ENCODE peak calls at places on chromosome 18, in five cellular contexts. One of them, this sample, is unnamed.

GRCh38 chr18:79798999-79799370 is 1.2 kb downstream of the KCNG2 start:
- DNase-seq in WERI-Rb-1: peak
- DNase-seq in thoracic aorta: no peak
- DNase-seq in CD8-positive, alpha-beta memory T cell: peak
- DNase-seq in upper lobe of right lung: peak
- DNase-seq in this sample: no peak

GRCh38 chr18:56789004-56789888 is 138.1 kb downstream of the WDR7 start:
- DNase-seq in WERI-Rb-1: peak
- DNase-seq in thoracic aorta: no peak
- DNase-seq in CD8-positive, alpha-beta memory T cell: no peak
- DNase-seq in upper lobe of right lung: no peak
- DNase-seq in this sample: peak

GRCh38 chr18:22219568-22220355 is 50.4 kb downstream of the GATA6 start:
- DNase-seq in WERI-Rb-1: no peak
- DNase-seq in thoracic aorta: no peak
- DNase-seq in CD8-positive, alpha-beta memory T cell: no peak
- DNase-seq in upper lobe of right lung: no peak
- DNase-seq in this sample: no peak

GRCh38 chr18:48215876-48216638 is 193.1 kb downstream of the ZBTB7C start:
- DNase-seq in WERI-Rb-1: no peak
- DNase-seq in thoracic aorta: no peak
- DNase-seq in CD8-positive, alpha-beta memory T cell: no peak
- DNase-seq in upper lobe of right lung: no peak
- DNase-seq in this sample: no peak

GRCh38 chr18:78293940-78294401 is 685.6 kb upstream of the SALL3 start:
- DNase-seq in WERI-Rb-1: no peak
- DNase-seq in thoracic aorta: no peak
- DNase-seq in CD8-positive, alpha-beta memory T cell: no peak
- DNase-seq in upper lobe of right lung: no peak
- DNase-seq in this sample: no peak

GRCh38 chr18:36411745-36412168 is 114.2 kb downstream of the FHOD3 start:
- DNase-seq in WERI-Rb-1: peak
- DNase-seq in thoracic aorta: no peak
- DNase-seq in CD8-positive, alpha-beta memory T cell: no peak
- DNase-seq in upper lobe of right lung: no peak
- DNase-seq in this sample: no peak

GRCh38 chr18:33603434-33603833 is 25.4 kb downstream of the ASXL3 start:
- DNase-seq in WERI-Rb-1: no peak
- DNase-seq in thoracic aorta: no peak
- DNase-seq in CD8-positive, alpha-beta memory T cell: no peak
- DNase-seq in upper lobe of right lung: no peak
- DNase-seq in this sample: no peak

GRCh38 chr18:11861583-11862288 is 10.5 kb downstream of the CHMP1B start:
- DNase-seq in WERI-Rb-1: no peak
- DNase-seq in thoracic aorta: no peak
- DNase-seq in CD8-positive, alpha-beta memory T cell: no peak
- DNase-seq in upper lobe of right lung: no peak
- DNase-seq in this sample: no peak

GRCh38 chr18:36828157-36828629 is 609 bp downstream of the TPGS2 start:
- DNase-seq in WERI-Rb-1: no peak
- DNase-seq in thoracic aorta: no peak
- DNase-seq in CD8-positive, alpha-beta memory T cell: peak
- DNase-seq in upper lobe of right lung: no peak
- DNase-seq in this sample: peak

GRCh38 chr18:57086163-57086562 is 60.7 kb upstream of the BOD1L2 start:
- DNase-seq in WERI-Rb-1: no peak
- DNase-seq in thoracic aorta: no peak
- DNase-seq in CD8-positive, alpha-beta memory T cell: no peak
- DNase-seq in upper lobe of right lung: no peak
- DNase-seq in this sample: no peak

GRCh38 chr18:13268746-13269285 is 50.3 kb downstream of the LDLRAD4 start:
- DNase-seq in WERI-Rb-1: no peak
- DNase-seq in thoracic aorta: no peak
- DNase-seq in CD8-positive, alpha-beta memory T cell: no peak
- DNase-seq in upper lobe of right lung: no peak
- DNase-seq in this sample: no peak

GRCh38 chr18:79953921-79954651 is 2.6 kb upstream of the SLC66A2 start:
- DNase-seq in WERI-Rb-1: no peak
- DNase-seq in thoracic aorta: no peak
- DNase-seq in CD8-positive, alpha-beta memory T cell: no peak
- DNase-seq in upper lobe of right lung: no peak
- DNase-seq in this sample: no peak

GRCh38 chr18:64415218-64415617 is 266.3 kb upstream of the LINC00305 start:
- DNase-seq in WERI-Rb-1: no peak
- DNase-seq in thoracic aorta: no peak
- DNase-seq in CD8-positive, alpha-beta memory T cell: no peak
- DNase-seq in upper lobe of right lung: no peak
- DNase-seq in this sample: no peak

GRCh38 chr18:24362757-24363156 is 34.9 kb downstream of the OSBPL1A start:
- DNase-seq in WERI-Rb-1: no peak
- DNase-seq in thoracic aorta: no peak
- DNase-seq in CD8-positive, alpha-beta memory T cell: no peak
- DNase-seq in upper lobe of right lung: no peak
- DNase-seq in this sample: no peak

GRCh38 chr18:21979759-21980158 is 189.6 kb upstream of the GATA6 start:
- DNase-seq in WERI-Rb-1: no peak
- DNase-seq in thoracic aorta: no peak
- DNase-seq in CD8-positive, alpha-beta memory T cell: no peak
- DNase-seq in upper lobe of right lung: no peak
- DNase-seq in this sample: no peak

GRCh38 chr18:70420151-70420898 is 131.5 kb downstream of the SOCS6 start:
- DNase-seq in WERI-Rb-1: no peak
- DNase-seq in thoracic aorta: no peak
- DNase-seq in CD8-positive, alpha-beta memory T cell: no peak
- DNase-seq in upper lobe of right lung: no peak
- DNase-seq in this sample: no peak

GRCh38 chr18:76412010-76412817 is 82.8 kb downstream of the ZNF516 start:
- DNase-seq in WERI-Rb-1: no peak
- DNase-seq in thoracic aorta: no peak
- DNase-seq in CD8-positive, alpha-beta memory T cell: no peak
- DNase-seq in upper lobe of right lung: no peak
- DNase-seq in this sample: no peak

GRCh38 chr18:23302514-23302851 is 150.6 kb upstream of the RIOK3 start:
- DNase-seq in WERI-Rb-1: no peak
- DNase-seq in thoracic aorta: no peak
- DNase-seq in CD8-positive, alpha-beta memory T cell: no peak
- DNase-seq in upper lobe of right lung: no peak
- DNase-seq in this sample: no peak
- H3K27ac ChIP-seq in WERI-Rb-1: no peak
- H3K27ac ChIP-seq in thoracic aorta: peak
- H3K27ac ChIP-seq in CD8-positive, alpha-beta memory T cell: no peak
- H3K27ac ChIP-seq in upper lobe of right lung: no peak
- H3K27ac ChIP-seq in this sample: no peak

GRCh38 chr18:10184776-10185175 is 269.7 kb upstream of the APCDD1 start:
- DNase-seq in WERI-Rb-1: no peak
- DNase-seq in thoracic aorta: no peak
- DNase-seq in CD8-positive, alpha-beta memory T cell: no peak
- DNase-seq in upper lobe of right lung: no peak
- DNase-seq in this sample: no peak
- H3K4me3 ChIP-seq in WERI-Rb-1: no peak
- H3K4me3 ChIP-seq in thoracic aorta: no peak
- H3K4me3 ChIP-seq in CD8-positive, alpha-beta memory T cell: no peak
- H3K4me3 ChIP-seq in upper lobe of right lung: no peak
- H3K4me3 ChIP-seq in this sample: no peak

GRCh38 chr18:73462092-73462491 is 594.3 kb upstream of the NETO1 start:
- DNase-seq in WERI-Rb-1: no peak
- DNase-seq in thoracic aorta: no peak
- DNase-seq in CD8-positive, alpha-beta memory T cell: no peak
- DNase-seq in upper lobe of right lung: no peak
- DNase-seq in this sample: no peak
- H3K27ac ChIP-seq in WERI-Rb-1: no peak
- H3K27ac ChIP-seq in thoracic aorta: no peak
- H3K27ac ChIP-seq in CD8-positive, alpha-beta memory T cell: no peak
- H3K27ac ChIP-seq in upper lobe of right lung: no peak
- H3K27ac ChIP-seq in this sample: no peak

DNA sequence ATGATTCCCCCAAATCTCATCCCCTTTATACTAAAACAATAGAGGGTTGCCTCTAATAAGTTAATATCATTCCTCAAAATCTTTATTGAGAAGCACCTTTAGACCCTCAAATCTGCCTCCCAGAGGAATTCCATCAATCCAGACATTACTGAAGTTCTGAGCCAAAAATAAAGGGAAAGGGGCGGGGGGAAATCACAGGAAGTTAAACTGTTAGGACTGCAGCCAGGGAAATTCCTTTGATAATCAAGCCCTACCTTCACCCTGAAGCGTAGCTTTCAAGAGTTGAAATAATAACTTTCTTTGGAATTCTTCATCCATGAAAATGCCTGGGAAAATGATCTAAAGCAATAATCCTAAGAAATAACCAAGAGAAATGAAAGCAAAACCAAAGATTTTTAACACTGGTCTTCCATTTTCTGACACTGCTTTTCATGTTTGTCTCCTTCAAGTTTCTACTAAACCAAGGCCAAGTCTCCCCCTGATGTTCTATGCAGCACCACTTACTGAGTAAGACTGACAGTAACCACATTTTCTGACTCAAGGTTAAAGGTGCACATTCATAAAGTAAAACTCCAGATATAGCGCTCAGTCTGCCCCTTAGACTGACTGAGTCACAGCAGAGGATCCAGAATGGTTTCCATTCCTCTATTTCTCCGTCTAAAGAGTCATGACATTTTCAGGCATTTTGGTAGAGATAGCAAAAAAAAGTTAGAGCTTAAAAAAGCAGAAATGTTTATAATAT is 78.2 kb downstream of the TCF4 start:
- DNase-seq in WERI-Rb-1: no peak
- DNase-seq in thoracic aorta: no peak
- DNase-seq in CD8-positive, alpha-beta memory T cell: no peak
- DNase-seq in upper lobe of right lung: no peak
- DNase-seq in this sample: no peak
- H3K4me3 ChIP-seq in WERI-Rb-1: no peak
- H3K4me3 ChIP-seq in thoracic aorta: peak
- H3K4me3 ChIP-seq in CD8-positive, alpha-beta memory T cell: no peak
- H3K4me3 ChIP-seq in upper lobe of right lung: peak
- H3K4me3 ChIP-seq in this sample: no peak

This sample was measured in naive thymus-derived CD4-positive, alpha-beta T cell.